ENCODE peak calls at places on chromosomes 11 and 22, in nine cellular contexts. F is esophagus squamous epithelium; G is fibroblast of mammary gland; I is Jurkat, Clone E6-1; V is neural progenitor cell; X is heart right ventricle; L is upper lobe of right lung; J is IMR-90; K is AG04450. W is an unnamed sample.

GRCh38 chr22:45781941-45782340 is 110.3 kb downstream of the ATXN10 start:
- DNase-seq in F (no peak), L (no peak), X (no peak), I (no peak), G (peak), K (no peak), V (no peak), J (peak), W (no peak)

GRCh38 chr11:101913631-101914030 is 1.2 kb upstream of the CEP126 start:
- DNase-seq in I (no peak), X (no peak), K (no peak), J (no peak), L (no peak), V (no peak), G (no peak), F (no peak), W (no peak)

GRCh38 chr11:126156814-126157213 is 54.6 kb downstream of the RPUSD4 start:
- DNase-seq in F (no peak), J (no peak), L (no peak), I (no peak), X (no peak), G (no peak), V (no peak), K (no peak), W (no peak)

GRCh38 chr22:37906364-37907008 is 389 bp downstream of the MICALL1 start:
- DNase-seq in V (peak), G (no peak), L (no peak), X (peak), K (no peak), F (no peak), I (no peak), J (no peak), W (peak)

GRCh38 chr11:88281317-88281712 is 56.2 kb downstream of the CTSC start:
- DNase-seq in G (peak), X (no peak), V (peak), L (no peak), F (no peak), J (no peak), K (no peak), I (no peak), W (no peak)

GRCh38 chr11:3635641-3636375 is 6.0 kb downstream of the ART5 start:
- DNase-seq in G (no peak), L (no peak), K (no peak), J (no peak), F (no peak), X (no peak), I (no peak), V (no peak), W (no peak)

GRCh38 chr11:130457909-130458729 is 9.7 kb downstream of the ADAMTS15 start:
- DNase-seq in L (no peak), V (no peak), J (no peak), K (no peak), I (no peak), F (no peak), G (no peak), X (peak), W (no peak)

GRCh38 chr11:128470081-128470480 is 117.3 kb downstream of the ETS1 start:
- DNase-seq in J (no peak), G (no peak), V (no peak), L (no peak), K (no peak), X (no peak), I (no peak), F (no peak), W (no peak)

GRCh38 chr11:131108780-131109179 is 192.5 kb upstream of the SNX19 start:
- DNase-seq in X (no peak), V (no peak), G (peak), F (no peak), I (no peak), J (peak), L (no peak), K (peak), W (no peak)

GRCh38 chr11:72443016-72443415 is 8.7 kb upstream of the CLPB start:
- DNase-seq in I (no peak), K (no peak), V (no peak), X (no peak), G (peak), J (peak), L (no peak), F (no peak), W (no peak)

GRCh38 chr22:46410291-46410808 is 74.8 kb downstream of the TRMU start:
- DNase-seq in F (no peak), J (no peak), K (no peak), L (no peak), X (no peak), V (no peak), G (no peak), I (no peak), W (no peak)

GRCh38 chr22:39997939-39998726 is 3.4 kb downstream of the FAM83F start:
- DNase-seq in I (no peak), K (no peak), X (peak), L (no peak), G (no peak), V (peak), J (peak), F (no peak), W (peak)

GRCh38 chr22:17774206-17774927 is at the start of gene BID:
- DNase-seq in K (no peak), L (peak), V (peak), J (peak), G (no peak), I (no peak), F (no peak), X (peak), W (peak)

GRCh38 chr11:32706985-32707736 is 87.3 kb downstream of the CCDC73 start:
- DNase-seq in F (no peak), K (peak), I (no peak), L (no peak), G (peak), V (no peak), J (peak), X (no peak), W (no peak)

GRCh38 chr22:35861451-35861850 is 143.8 kb downstream of the APOL5 start:
- DNase-seq in V (no peak), L (no peak), K (no peak), G (no peak), I (no peak), J (no peak), F (no peak), X (no peak), W (no peak)

GRCh38 chr22:45910928-45911467 is 66.0 kb downstream of the WNT7B start:
- DNase-seq in X (no peak), V (peak), J (no peak), F (no peak), K (no peak), L (no peak), G (no peak), I (no peak), W (no peak)

GRCh38 chr11:2572491-2573239 is 127.1 kb downstream of the KCNQ1OT1 start:
- DNase-seq in J (no peak), K (no peak), I (no peak), X (no peak), V (no peak), F (no peak), G (no peak), L (peak), W (no peak)

GRCh38 chr11:117378966-117379865 is 51.6 kb downstream of the CEP164 start:
- DNase-seq in J (no peak), X (peak), I (no peak), L (no peak), V (no peak), F (no peak), G (no peak), K (no peak), W (no peak)

GRCh38 chr11:114082415-114082748 is 22.9 kb downstream of the ZBTB16 start:
- DNase-seq in J (no peak), I (no peak), L (no peak), F (no peak), X (no peak), K (no peak), V (no peak), G (peak), W (peak)

GRCh38 chr11:2550606-2550970 is 105.8 kb downstream of the KCNQ1 start:
- DNase-seq in L (peak), V (no peak), X (no peak), K (no peak), I (no peak), J (no peak), G (no peak), F (no peak), W (no peak)

GRCh38 chr22:38016182-38017078 is 32.1 kb upstream of the SOX10 start:
- DNase-seq in G (peak), K (no peak), X (peak), I (no peak), F (no peak), V (peak), J (peak), L (no peak), W (peak)

GRCh38 chr11:67486481-67487195 is 3.8 kb downstream of the AIP start:
- DNase-seq in X (no peak), L (no peak), J (no peak), F (no peak), V (no peak), I (no peak), K (no peak), G (no peak), W (no peak)

GRCh38 chr11:129067454-129067853 is 124.7 kb downstream of the ARHGAP32 start:
- DNase-seq in K (no peak), X (no peak), V (no peak), F (no peak), J (peak), G (peak), L (no peak), I (no peak), W (no peak)

GRCh38 chr22:39277135-39277607 is 32.4 kb upstream of the PDGFB start:
- DNase-seq in X (no peak), J (peak), V (no peak), I (no peak), L (no peak), K (peak), G (peak), F (no peak), W (peak)

GRCh38 chr11:111540921-111541208 is 345 bp downstream of the LAYN start:
- DNase-seq in G (no peak), I (no peak), J (no peak), K (no peak), X (no peak), F (no peak), L (no peak), V (no peak), W (no peak)

GRCh38 chr11:64060861-64061444 is 25.2 kb downstream of the FLRT1 start:
- DNase-seq in F (no peak), L (peak), K (no peak), G (peak), I (no peak), V (peak), X (peak), J (no peak), W (peak)

GRCh38 chr22:25200967-25201366 is 1.3 kb downstream of the CRYBB3 start:
- DNase-seq in K (no peak), I (no peak), J (no peak), X (no peak), G (no peak), F (no peak), L (peak), V (no peak), W (no peak)

GRCh38 chr11:130103296-130103814 is 33.7 kb downstream of the APLP2 start:
- DNase-seq in K (peak), F (no peak), G (peak), X (no peak), I (no peak), L (no peak), J (peak), V (no peak), W (peak)

GRCh38 chr11:82960000-82960778 is 58.7 kb downstream of the DDIAS start:
- DNase-seq in L (no peak), K (no peak), V (no peak), G (no peak), I (peak), F (no peak), X (no peak), J (no peak), W (no peak)

GRCh38 chr11:126443120-126443519 is 87.6 kb downstream of the ST3GAL4 start:
- DNase-seq in K (no peak), I (no peak), L (no peak), X (no peak), F (no peak), J (no peak), V (peak), G (no peak), W (no peak)

GRCh38 chr11:121643530-121644512 is 191.1 kb upstream of the SORL1-AS1 start:
- DNase-seq in I (no peak), G (no peak), K (no peak), J (no peak), L (no peak), F (no peak), X (no peak), V (no peak), W (no peak)

GRCh38 chr11:132866783-132867545 is 665.3 kb downstream of the OPCML start:
- DNase-seq in F (no peak), I (no peak), L (no peak), V (no peak), J (peak), G (no peak), X (no peak), K (no peak), W (peak)

GRCh38 chr11:45025716-45026492 is 75.2 kb upstream of the TP53I11 start:
- DNase-seq in X (peak), I (peak), V (no peak), G (peak), K (no peak), F (no peak), L (no peak), J (peak), W (no peak)

GRCh38 chr11:120208777-120209176 is 2.1 kb upstream of the OAF start:
- DNase-seq in G (peak), F (no peak), K (no peak), I (no peak), J (peak), X (no peak), L (no peak), V (no peak), W (peak)

GRCh38 chr11:119380160-119380815 is 1.2 kb downstream of the USP2 start:
- DNase-seq in F (no peak), L (no peak), X (no peak), I (no peak), J (no peak), V (no peak), K (no peak), G (no peak), W (no peak)

GRCh38 chr11:62830904-62831519 is 839 bp downstream of the STX5 start:
- DNase-seq in V (peak), L (no peak), F (no peak), K (no peak), I (no peak), G (no peak), X (no peak), J (no peak), W (peak)

GRCh38 chr22:36386351-36386899 is 1.3 kb downstream of the MYH9 start:
- DNase-seq in J (no peak), F (no peak), V (peak), I (no peak), X (no peak), K (no peak), G (no peak), L (peak), W (peak)

DNA sequence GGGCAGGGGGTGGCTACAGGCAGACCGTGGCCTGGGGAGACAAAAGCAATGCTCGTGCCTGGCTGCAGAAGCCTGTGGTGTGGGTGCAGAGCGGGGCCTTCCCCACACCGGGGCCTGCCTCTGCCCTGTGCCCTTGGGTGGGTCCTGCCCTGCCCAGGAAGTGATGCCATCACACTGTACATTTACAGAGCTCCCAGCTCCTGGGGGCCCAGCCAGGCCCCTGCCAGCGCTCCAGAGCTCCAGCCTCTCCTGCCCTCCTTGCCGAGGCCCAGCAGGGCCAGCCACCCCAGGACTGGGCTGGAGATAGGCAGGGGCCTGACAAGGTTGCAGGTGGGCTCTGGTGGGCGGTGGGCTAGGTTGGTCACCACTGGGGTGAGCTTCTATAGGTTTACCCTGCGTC is 40.2 kb downstream of the MUC5B start:
- DNase-seq in V (no peak), F (no peak), G (no peak), J (no peak), I (no peak), X (no peak), K (no peak), L (no peak), W (no peak)
- H3K4me3 ChIP-seq in V (peak), F (peak), G (peak), J (no peak), I (peak), X (peak), K (peak), L (peak), W (peak)

GRCh38 chr22:20565761-20566160 is 58.4 kb downstream of the MED15 start:
- DNase-seq in K (no peak), F (no peak), L (peak), V (no peak), I (no peak), G (no peak), X (no peak), J (no peak), W (no peak)

GRCh38 chr22:20565079-20565734 is 57.8 kb downstream of the MED15 start:
- DNase-seq in J (peak), K (no peak), G (peak), F (no peak), X (no peak), V (no peak), I (no peak), L (peak), W (no peak)

GRCh38 chr22:20567371-20567847 is 60.0 kb downstream of the MED15 start:
- DNase-seq in F (no peak), K (no peak), V (no peak), I (no peak), J (peak), X (no peak), G (peak), L (no peak), W (peak)

GRCh38 chr22:20567993-20568417 is 60.6 kb downstream of the MED15 start:
- DNase-seq in V (no peak), G (peak), I (no peak), X (no peak), L (peak), J (peak), K (no peak), F (no peak), W (peak)

GRCh38 chr22:20566420-20567260 is 59.2 kb downstream of the MED15 start:
- DNase-seq in J (peak), I (peak), V (no peak), K (no peak), X (no peak), L (peak), F (no peak), G (peak), W (peak)
- H3K4me3 ChIP-seq in J (no peak), I (no peak), V (no peak), K (no peak), X (no peak), L (no peak), F (no peak), G (no peak), W (no peak)

DNA sequence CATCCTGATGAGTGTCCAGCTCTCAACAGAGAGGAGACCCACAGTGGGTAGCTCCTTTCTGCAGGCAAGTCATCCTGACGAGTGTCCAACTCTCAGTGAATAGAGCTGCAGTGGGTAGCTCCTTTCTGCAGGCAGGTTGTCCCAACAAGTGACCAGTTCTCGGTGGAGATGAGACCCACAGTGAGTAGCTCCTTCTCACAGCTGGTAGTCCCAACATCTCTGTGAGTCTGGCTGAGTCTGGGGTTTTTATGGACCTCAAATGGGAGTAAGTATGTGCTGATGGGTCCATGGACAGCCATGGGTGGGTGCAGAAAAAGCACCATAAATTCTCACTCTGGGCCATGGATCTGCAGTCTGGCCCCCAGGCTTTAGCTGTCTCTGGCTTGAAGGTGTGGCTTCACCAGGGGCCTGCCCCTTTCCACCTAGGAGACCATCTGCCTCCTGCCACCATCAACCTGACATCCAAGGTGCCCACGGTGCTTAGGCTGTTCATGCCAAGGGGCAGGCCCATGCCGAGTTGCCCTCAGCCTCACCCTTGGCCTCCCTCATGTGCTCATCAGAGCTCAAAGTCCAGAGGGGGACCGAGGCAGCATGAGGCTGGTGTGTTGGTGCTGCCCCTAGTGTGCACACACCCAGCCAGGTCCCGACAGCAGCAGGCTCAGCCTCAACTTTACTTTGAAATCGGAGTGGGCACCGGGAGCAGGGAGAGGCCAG is 15.3 kb downstream of the NPAT start:
- DNase-seq in V (no peak), G (no peak), X (no peak), L (no peak), F (no peak), I (no peak), K (no peak), J (no peak), W (no peak)
- H3K4me3 ChIP-seq in V (no peak), G (no peak), X (no peak), L (no peak), F (no peak), I (no peak), K (no peak), J (no peak), W (no peak)

GRCh38 chr11:122817121-122817520 is 21.2 kb upstream of the CRTAM start:
- DNase-seq in V (no peak), L (no peak), X (no peak), G (peak), J (no peak), F (no peak), K (no peak), I (no peak), W (no peak)
- H3K4me3 ChIP-seq in V (no peak), L (no peak), X (no peak), G (no peak), J (no peak), F (no peak), K (no peak), I (no peak), W (no peak)

W was measured in MG63.